ENCODE peak calls at places on chromosomes 11 and 22, in seven cellular contexts. One of them, this sample, is unnamed.

GRCh38 chr11:120645639-120646038 is 134.1 kb downstream of the GRIK4 start:
- DNase-seq in osteocyte: no peak
- DNase-seq in brain microvascular endothelial cell: no peak
- DNase-seq in CD8-positive, alpha-beta T cell: no peak
- DNase-seq in astrocyte of the spinal cord: peak; percentile 5
- DNase-seq in spleen: peak; percentile 40
- DNase-seq in IMR-90: no peak
- DNase-seq in this sample: no peak

GRCh38 chr11:116840224-116840745 is 2.9 kb upstream of the APOA1 start:
- DNase-seq in CD8-positive, alpha-beta T cell: no peak
- DNase-seq in spleen: peak; percentile 52
- DNase-seq in IMR-90: peak; percentile 36
- DNase-seq in astrocyte of the spinal cord: no peak
- DNase-seq in brain microvascular endothelial cell: no peak
- DNase-seq in osteocyte: no peak
- DNase-seq in this sample: no peak

GRCh38 chr11:96159968-96160367 is 183.0 kb downstream of the MAML2 start:
- DNase-seq in spleen: no peak
- DNase-seq in IMR-90: no peak
- DNase-seq in osteocyte: no peak
- DNase-seq in astrocyte of the spinal cord: no peak
- DNase-seq in brain microvascular endothelial cell: no peak
- DNase-seq in CD8-positive, alpha-beta T cell: no peak
- DNase-seq in this sample: no peak

GRCh38 chr22:28075260-28075981 is 156.4 kb upstream of the PITPNB start:
- DNase-seq in astrocyte of the spinal cord: peak; percentile 79
- DNase-seq in brain microvascular endothelial cell: peak; percentile 86
- DNase-seq in IMR-90: peak; percentile 91
- DNase-seq in spleen: no peak
- DNase-seq in CD8-positive, alpha-beta T cell: no peak
- DNase-seq in osteocyte: no peak
- DNase-seq in this sample: no peak

GRCh38 chr11:33735166-33735425 is 1.1 kb downstream of the CD59 start:
- DNase-seq in spleen: no peak
- DNase-seq in brain microvascular endothelial cell: no peak
- DNase-seq in osteocyte: no peak
- DNase-seq in IMR-90: no peak
- DNase-seq in CD8-positive, alpha-beta T cell: no peak
- DNase-seq in astrocyte of the spinal cord: no peak
- DNase-seq in this sample: no peak

GRCh38 chr11:1293619-1294015 is 15.8 kb downstream of the TOLLIP start:
- DNase-seq in IMR-90: no peak
- DNase-seq in brain microvascular endothelial cell: no peak
- DNase-seq in spleen: peak; percentile 81
- DNase-seq in osteocyte: no peak
- DNase-seq in astrocyte of the spinal cord: no peak
- DNase-seq in CD8-positive, alpha-beta T cell: no peak
- DNase-seq in this sample: no peak

GRCh38 chr22:23215294-23216204 is 35.2 kb downstream of the BCR start:
- DNase-seq in IMR-90: peak; percentile 64
- DNase-seq in astrocyte of the spinal cord: no peak
- DNase-seq in CD8-positive, alpha-beta T cell: no peak
- DNase-seq in spleen: peak; percentile 39
- DNase-seq in osteocyte: no peak
- DNase-seq in brain microvascular endothelial cell: no peak
- DNase-seq in this sample: peak; percentile 2

GRCh38 chr11:31487848-31488247 is 21.6 kb downstream of the IMMP1L start:
- DNase-seq in osteocyte: no peak
- DNase-seq in IMR-90: peak; percentile 73
- DNase-seq in spleen: no peak
- DNase-seq in brain microvascular endothelial cell: peak; percentile 51
- DNase-seq in astrocyte of the spinal cord: peak; percentile 76
- DNase-seq in CD8-positive, alpha-beta T cell: no peak
- DNase-seq in this sample: no peak

GRCh38 chr11:17526326-17526725 is 17.9 kb downstream of the USH1C start:
- DNase-seq in spleen: no peak
- DNase-seq in IMR-90: no peak
- DNase-seq in astrocyte of the spinal cord: no peak
- DNase-seq in brain microvascular endothelial cell: no peak
- DNase-seq in osteocyte: no peak
- DNase-seq in CD8-positive, alpha-beta T cell: no peak
- DNase-seq in this sample: no peak

GRCh38 chr11:130001491-130002351 is 914 bp downstream of the PRDM10 start:
- DNase-seq in astrocyte of the spinal cord: peak; percentile 24
- DNase-seq in osteocyte: no peak
- DNase-seq in CD8-positive, alpha-beta T cell: peak; percentile 22
- DNase-seq in brain microvascular endothelial cell: peak; percentile 12
- DNase-seq in IMR-90: peak; percentile 25
- DNase-seq in spleen: no peak
- DNase-seq in this sample: peak; percentile 73

GRCh38 chr22:19290400-19291217 is 910 bp downstream of the CLTCL1 start:
- DNase-seq in CD8-positive, alpha-beta T cell: no peak
- DNase-seq in spleen: peak; percentile 80
- DNase-seq in brain microvascular endothelial cell: no peak
- DNase-seq in osteocyte: peak; percentile 80
- DNase-seq in astrocyte of the spinal cord: peak; percentile 27
- DNase-seq in IMR-90: no peak
- DNase-seq in this sample: no peak

DNA sequence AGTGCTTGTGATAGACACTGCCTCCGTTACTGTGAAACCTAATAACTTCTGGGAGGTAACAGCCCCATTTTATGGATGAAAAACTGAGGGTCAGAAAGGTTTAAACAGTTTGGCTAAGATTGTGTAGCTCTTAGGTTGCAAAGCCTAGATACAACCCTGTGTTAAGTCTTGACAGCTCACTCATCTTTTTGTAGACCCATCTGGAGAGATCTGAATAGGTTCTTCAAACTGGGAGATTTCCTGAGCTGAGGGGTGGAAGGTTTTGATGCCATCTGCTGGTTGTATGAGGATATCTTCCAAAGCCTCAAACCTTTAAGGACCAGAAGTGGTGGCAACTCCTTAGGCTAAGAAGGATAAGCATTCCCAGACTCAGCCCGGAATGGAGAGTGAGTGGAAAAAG is 8.3 kb downstream of the YPEL4 start:
- DNase-seq in astrocyte of the spinal cord: peak; percentile 62
- DNase-seq in IMR-90: peak; percentile 69
- DNase-seq in spleen: no peak
- DNase-seq in osteocyte: no peak
- DNase-seq in CD8-positive, alpha-beta T cell: no peak
- DNase-seq in brain microvascular endothelial cell: peak; percentile 36
- DNase-seq in this sample: no peak
- TF ChIP-seq CTCF in astrocyte of the spinal cord: peak; percentile 65
- TF ChIP-seq CTCF in IMR-90: peak; percentile 61
- TF ChIP-seq CTCF in spleen: peak; percentile 34
- TF ChIP-seq CTCF in osteocyte: peak; percentile 63
- TF ChIP-seq CTCF in CD8-positive, alpha-beta T cell: peak; percentile 53
- TF ChIP-seq CTCF in brain microvascular endothelial cell: peak; percentile 73
- TF ChIP-seq CTCF in this sample: peak; percentile 46

DNA sequence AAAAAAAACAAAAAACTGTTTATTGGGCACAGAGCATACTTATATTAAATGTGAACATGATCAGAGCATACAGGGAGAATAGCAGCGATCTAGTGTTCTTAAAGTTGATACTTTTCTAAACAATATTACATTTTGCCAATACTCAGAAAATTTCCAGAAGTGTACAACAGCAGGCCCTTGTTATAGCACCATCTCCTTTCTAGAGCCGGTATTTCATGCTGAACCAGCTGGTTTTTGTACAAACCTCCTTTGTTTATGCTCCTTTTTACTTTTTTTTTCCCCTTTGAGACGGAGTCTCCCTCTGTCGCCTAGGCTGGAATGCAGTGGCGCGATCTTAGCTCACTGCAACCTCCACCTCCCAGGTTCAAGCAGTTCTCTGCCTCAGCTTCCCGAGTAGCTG is 90.7 kb downstream of the PPP6R3 start:
- DNase-seq in spleen: no peak
- DNase-seq in astrocyte of the spinal cord: no peak
- DNase-seq in osteocyte: no peak
- DNase-seq in CD8-positive, alpha-beta T cell: no peak
- DNase-seq in IMR-90: no peak
- DNase-seq in brain microvascular endothelial cell: no peak
- DNase-seq in this sample: no peak
- TF ChIP-seq CTCF in spleen: no peak
- TF ChIP-seq CTCF in astrocyte of the spinal cord: no peak
- TF ChIP-seq CTCF in osteocyte: no peak
- TF ChIP-seq CTCF in CD8-positive, alpha-beta T cell: no peak
- TF ChIP-seq CTCF in IMR-90: no peak
- TF ChIP-seq CTCF in brain microvascular endothelial cell: no peak
- TF ChIP-seq CTCF in this sample: no peak

DNA sequence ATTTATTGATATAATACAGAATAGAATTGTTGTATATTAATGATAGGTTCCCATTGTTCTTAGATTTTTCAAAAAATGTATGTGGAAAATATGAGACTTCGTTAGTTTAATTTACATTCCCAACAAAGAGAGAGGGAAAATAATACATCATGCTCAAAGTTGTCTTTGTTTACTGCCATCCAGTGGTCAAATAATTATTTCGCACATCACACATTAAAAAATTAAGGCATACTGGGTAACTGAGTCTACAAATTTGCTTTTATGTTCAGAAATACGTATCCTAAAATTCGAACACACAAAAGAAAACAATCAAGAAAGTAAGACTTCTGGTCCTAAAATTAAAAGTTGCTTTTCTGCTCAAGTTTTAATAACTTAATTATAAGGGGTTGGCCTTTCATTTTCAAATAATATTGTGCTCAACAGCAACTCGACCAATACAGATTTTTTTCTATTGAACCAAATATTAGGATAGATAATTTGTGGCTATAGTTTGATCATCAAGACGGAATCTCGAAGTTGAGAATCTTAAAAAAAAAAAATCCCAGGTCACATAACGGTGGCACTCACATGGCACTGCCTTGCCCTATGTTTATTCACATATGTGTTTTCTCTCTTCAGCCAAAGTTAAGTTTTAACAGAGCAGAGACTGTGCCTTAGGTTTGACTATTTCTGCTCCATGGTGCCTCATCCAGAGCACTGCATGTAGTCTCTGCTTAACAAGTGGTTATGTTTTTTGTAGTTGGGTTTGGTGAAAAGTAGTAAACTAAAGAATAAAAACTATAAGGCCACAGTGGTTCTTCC is 12.3 kb downstream of the PDGFD start:
- DNase-seq in CD8-positive, alpha-beta T cell: no peak
- DNase-seq in spleen: no peak
- DNase-seq in astrocyte of the spinal cord: peak; percentile 14
- DNase-seq in brain microvascular endothelial cell: no peak
- DNase-seq in osteocyte: no peak
- DNase-seq in IMR-90: no peak
- DNase-seq in this sample: no peak
- TF ChIP-seq CTCF in CD8-positive, alpha-beta T cell: no peak
- TF ChIP-seq CTCF in spleen: peak; percentile 20
- TF ChIP-seq CTCF in astrocyte of the spinal cord: peak; percentile 47
- TF ChIP-seq CTCF in brain microvascular endothelial cell: peak; percentile 35
- TF ChIP-seq CTCF in osteocyte: peak; percentile 63
- TF ChIP-seq CTCF in IMR-90: peak; percentile 50
- TF ChIP-seq CTCF in this sample: peak; percentile 38

GRCh38 chr11:80722616-80723015 is 1281.8 kb upstream of the TENM4 start:
- DNase-seq in osteocyte: no peak
- DNase-seq in brain microvascular endothelial cell: peak; percentile 69
- DNase-seq in spleen: no peak
- DNase-seq in astrocyte of the spinal cord: no peak
- DNase-seq in CD8-positive, alpha-beta T cell: no peak
- DNase-seq in IMR-90: no peak
- DNase-seq in this sample: no peak

GRCh38 chr11:80726236-80726635 is 1285.4 kb upstream of the TENM4 start:
- DNase-seq in IMR-90: no peak
- DNase-seq in CD8-positive, alpha-beta T cell: no peak
- DNase-seq in spleen: no peak
- DNase-seq in astrocyte of the spinal cord: no peak
- DNase-seq in brain microvascular endothelial cell: no peak
- DNase-seq in osteocyte: no peak
- DNase-seq in this sample: no peak

GRCh38 chr11:80724366-80724765 is 1283.5 kb upstream of the TENM4 start:
- DNase-seq in brain microvascular endothelial cell: no peak
- DNase-seq in spleen: no peak
- DNase-seq in CD8-positive, alpha-beta T cell: no peak
- DNase-seq in IMR-90: no peak
- DNase-seq in osteocyte: no peak
- DNase-seq in astrocyte of the spinal cord: no peak
- DNase-seq in this sample: no peak

DNA sequence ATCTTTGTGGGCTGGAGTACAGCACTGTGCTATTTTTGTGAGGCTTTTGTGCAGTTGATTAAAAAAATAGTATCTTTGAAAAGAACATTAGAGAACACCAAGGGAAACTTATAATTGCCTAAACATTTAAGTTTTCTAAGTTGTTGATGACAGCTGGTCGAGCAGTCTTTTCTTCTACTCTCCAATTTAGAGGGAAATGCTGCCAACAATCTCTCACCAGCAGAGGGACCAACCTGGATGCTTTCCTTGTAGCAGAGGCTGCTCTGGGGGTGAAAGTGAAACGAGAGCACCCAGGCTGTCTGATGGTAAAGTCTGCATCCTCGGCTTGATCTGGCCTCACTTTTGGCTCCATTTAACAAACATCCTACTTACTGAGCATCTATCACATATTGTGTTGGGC is 1286.5 kb upstream of the TENM4 start:
- DNase-seq in astrocyte of the spinal cord: no peak
- DNase-seq in osteocyte: no peak
- DNase-seq in spleen: no peak
- DNase-seq in brain microvascular endothelial cell: peak; percentile 27
- DNase-seq in IMR-90: no peak
- DNase-seq in CD8-positive, alpha-beta T cell: no peak
- DNase-seq in this sample: no peak
- TF ChIP-seq CTCF in astrocyte of the spinal cord: peak; percentile 35
- TF ChIP-seq CTCF in osteocyte: no peak
- TF ChIP-seq CTCF in spleen: no peak
- TF ChIP-seq CTCF in brain microvascular endothelial cell: peak; percentile 47
- TF ChIP-seq CTCF in IMR-90: no peak
- TF ChIP-seq CTCF in CD8-positive, alpha-beta T cell: no peak
- TF ChIP-seq CTCF in this sample: no peak

GRCh38 chr11:40921256-40921655 is 538.2 kb downstream of the LRRC4C start:
- DNase-seq in brain microvascular endothelial cell: no peak
- DNase-seq in IMR-90: no peak
- DNase-seq in osteocyte: no peak
- DNase-seq in spleen: no peak
- DNase-seq in astrocyte of the spinal cord: no peak
- DNase-seq in CD8-positive, alpha-beta T cell: no peak
- DNase-seq in this sample: no peak

GRCh38 chr11:40924915-40925314 is 534.5 kb downstream of the LRRC4C start:
- DNase-seq in brain microvascular endothelial cell: no peak
- DNase-seq in astrocyte of the spinal cord: no peak
- DNase-seq in IMR-90: no peak
- DNase-seq in CD8-positive, alpha-beta T cell: no peak
- DNase-seq in spleen: no peak
- DNase-seq in osteocyte: no peak
- DNase-seq in this sample: no peak
- TF ChIP-seq CTCF in brain microvascular endothelial cell: no peak
- TF ChIP-seq CTCF in astrocyte of the spinal cord: no peak
- TF ChIP-seq CTCF in IMR-90: no peak
- TF ChIP-seq CTCF in CD8-positive, alpha-beta T cell: no peak
- TF ChIP-seq CTCF in spleen: no peak
- TF ChIP-seq CTCF in osteocyte: no peak
- TF ChIP-seq CTCF in this sample: no peak